ENCODE peak calls at places on chromosomes 2 and 18, in four cellular contexts. L, O, I and B are unnamed samples.

GRCh38 chr2:50433635-50434034 is 598.3 kb downstream of the NRXN1 start:
- DNase-seq in L (no peak), O (no peak), I (no peak), B (no peak)

GRCh38 chr2:174945601-174946260 is 59.5 kb downstream of the CHN1 start:
- DNase-seq in L (peak), O (no peak), I (no peak), B (no peak)

GRCh38 chr2:76930076-76930734 is 592.0 kb downstream of the LRRTM4 start:
- DNase-seq in L (no peak), O (no peak), I (no peak), B (no peak)

GRCh38 chr2:52536929-52537460 is 1230.6 kb upstream of the CHAC2 start:
- DNase-seq in L (peak), O (no peak), I (peak), B (no peak)

GRCh38 chr2:46839045-46839444 is 76.6 kb downstream of the MCFD2 start:
- DNase-seq in L (no peak), O (no peak), I (peak), B (no peak)

GRCh38 chr18:2958819-2959298 is 54.1 kb downstream of the LPIN2 start:
- DNase-seq in L (peak), O (no peak), I (no peak), B (no peak)

GRCh38 chr2:62478093-62478580 is 27.9 kb downstream of the TMEM17 start:
- DNase-seq in L (no peak), O (no peak), I (peak), B (no peak)

GRCh38 chr2:101311390-101312019 is 3.0 kb upstream of the RNF149 start:
- DNase-seq in L (no peak), O (no peak), I (no peak), B (no peak)

GRCh38 chr2:108145551-108145950 is 94.2 kb upstream of the SULT1C3 start:
- DNase-seq in L (no peak), O (no peak), I (no peak), B (no peak)

GRCh38 chr2:215931256-215931903 is 82.0 kb downstream of the MREG start:
- DNase-seq in L (peak), O (peak), I (peak), B (peak)

GRCh38 chr2:136151021-136151971 is 33.3 kb upstream of the CXCR4 start:
- DNase-seq in L (no peak), O (no peak), I (no peak), B (no peak)

GRCh38 chr2:190627881-190628412 is 20.9 kb upstream of the NAB1 start:
- DNase-seq in L (no peak), O (peak), I (peak), B (peak)

GRCh38 chr2:71631411-71631931 is 178.1 kb downstream of the DYSF start:
- DNase-seq in L (no peak), O (no peak), I (no peak), B (no peak)

GRCh38 chr2:178223806-178224205 is 29.5 kb downstream of the OSBPL6 start:
- DNase-seq in L (no peak), O (no peak), I (no peak), B (no peak)

GRCh38 chr2:147806846-147807245 is 38.0 kb upstream of the ACVR2A start:
- DNase-seq in L (no peak), O (no peak), I (no peak), B (no peak)

GRCh38 chr2:234980476-234981187 is 28.8 kb downstream of the SH3BP4 start:
- DNase-seq in L (no peak), O (peak), I (peak), B (no peak)

GRCh38 chr2:234977228-234977679 is 25.4 kb downstream of the SH3BP4 start:
- DNase-seq in L (no peak), O (no peak), I (no peak), B (no peak)

GRCh38 chr2:234979204-234980167 is 27.7 kb downstream of the SH3BP4 start:
- DNase-seq in L (no peak), O (peak), I (no peak), B (no peak)

GRCh38 chr2:234976479-234977227 is 24.8 kb downstream of the SH3BP4 start:
- DNase-seq in L (no peak), O (no peak), I (no peak), B (no peak)

GRCh38 chr2:234978466-234979203 is 26.8 kb downstream of the SH3BP4 start:
- DNase-seq in L (peak), O (no peak), I (peak), B (no peak)
- H3K27ac ChIP-seq in L (peak), O (peak), I (peak), B (peak)

DNA sequence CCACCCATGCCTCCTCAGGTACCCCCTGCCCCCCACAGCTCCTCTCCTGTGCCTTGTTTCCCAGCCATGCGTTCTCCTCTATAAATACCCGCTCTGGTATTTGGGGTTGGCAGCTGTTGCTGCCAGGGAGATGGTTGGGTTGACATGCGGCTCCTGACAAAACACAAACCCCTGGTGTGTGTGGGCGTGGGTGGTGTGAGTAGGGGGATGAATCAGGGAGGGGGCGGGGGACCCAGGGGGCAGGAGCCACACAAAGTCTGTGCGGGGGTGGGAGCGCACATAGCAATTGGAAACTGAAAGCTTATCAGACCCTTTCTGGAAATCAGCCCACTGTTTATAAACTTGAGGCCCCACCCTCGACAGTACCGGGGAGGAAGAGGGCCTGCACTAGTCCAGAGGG is 803 bp upstream of the DES start:
- DNase-seq in L (no peak), O (peak), I (no peak), B (peak)
- H3K4me3 ChIP-seq in L (no peak), O (no peak), I (no peak), B (no peak)

GRCh38 chr2:8049851-8050571 is 631.8 kb upstream of the ID2 start:
- DNase-seq in L (no peak), O (no peak), I (no peak), B (no peak)

GRCh38 chr2:8054070-8054469 is 627.8 kb upstream of the ID2 start:
- DNase-seq in L (no peak), O (no peak), I (no peak), B (no peak)

GRCh38 chr2:8049111-8049720 is 632.6 kb upstream of the ID2 start:
- DNase-seq in L (no peak), O (peak), I (no peak), B (no peak)

GRCh38 chr2:8058652-8059051 is 623.2 kb upstream of the ID2 start:
- DNase-seq in L (no peak), O (no peak), I (no peak), B (no peak)

GRCh38 chr2:8053241-8053640 is 628.6 kb upstream of the ID2 start:
- DNase-seq in L (no peak), O (no peak), I (no peak), B (no peak)
- H3K27ac ChIP-seq in L (no peak), O (no peak), I (no peak), B (no peak)

GRCh38 chr18:63317556-63317946 is 2.0 kb downstream of the BCL2 start:
- DNase-seq in L (no peak), O (no peak), I (no peak), B (no peak)
- H3K4me3 ChIP-seq in L (peak), O (peak), I (no peak), B (no peak)

GRCh38 chr18:52700757-52701156 is 360.8 kb downstream of the DCC start:
- DNase-seq in L (no peak), O (no peak), I (no peak), B (no peak)

GRCh38 chr18:52700116-52700515 is 360.1 kb downstream of the DCC start:
- DNase-seq in L (no peak), O (no peak), I (no peak), B (no peak)

GRCh38 chr18:52694804-52695203 is 354.8 kb downstream of the DCC start:
- DNase-seq in L (peak), O (no peak), I (no peak), B (no peak)
- H3K27ac ChIP-seq in L (no peak), O (no peak), I (no peak), B (no peak)

GRCh38 chr2:133643822-133644221 is 75.6 kb upstream of the NCKAP5 start:
- DNase-seq in L (no peak), O (no peak), I (no peak), B (no peak)
- H3K4me3 ChIP-seq in L (no peak), O (no peak), I (no peak), B (no peak)

GRCh38 chr18:31241900-31242409 is 76.0 kb upstream of the DSG1 start:
- DNase-seq in L (no peak), O (no peak), I (peak), B (no peak)
- H3K27ac ChIP-seq in L (no peak), O (no peak), I (peak), B (no peak)

GRCh38 chr18:63146185-63146584 is 173.4 kb downstream of the BCL2 start:
- DNase-seq in L (no peak), O (peak), I (no peak), B (no peak)
- H3K4me3 ChIP-seq in L (no peak), O (no peak), I (no peak), B (no peak)